ENCODE peak calls at places on chromosomes 7 and 10, in six cellular contexts. A is sigmoid colon; N is posterior vena cava; B is NCI-H774; F is stimulated activated CD4-positive, alpha-beta T cell treated with anti-CD3 and anti-CD28 coated beads, Interleukin-15, amount 100 ng/mL, for 24 hours; O is AG08395. C is an unnamed sample.

GRCh38 chr10:119896061-119896655 is 3.6 kb downstream of the SEC23IP start:
- DNase-seq in A (no peak), N (no peak), O (peak; percentile 68), B (no peak), F (no peak), C (peak; percentile 74)

GRCh38 chr7:130278892-130279690 is 12.4 kb downstream of the CPA2 start:
- DNase-seq in B (no peak), A (no peak), F (no peak), N (no peak), O (no peak), C (peak; percentile 46)

GRCh38 chr10:59580257-59580863 is 129.3 kb downstream of the SLC16A9 start:
- DNase-seq in A (no peak), B (peak; percentile 12), F (no peak), O (peak; percentile 66), N (no peak), C (no peak)

GRCh38 chr7:17646181-17646956 is 293.9 kb downstream of the SNX13 start:
- DNase-seq in F (no peak), B (no peak), A (no peak), N (no peak), O (peak; percentile 57), C (peak; percentile 61)

GRCh38 chr10:35577915-35578607 is 27.1 kb upstream of the GJD4 start:
- DNase-seq in A (no peak), N (no peak), F (no peak), O (peak; percentile 17), B (no peak), C (peak; percentile 32)

GRCh38 chr10:22765660-22766547 is 51.5 kb upstream of the PIP4K2A start:
- DNase-seq in N (no peak), A (no peak), O (no peak), B (no peak), F (no peak), C (no peak)

GRCh38 chr7:132009778-132010177 is 453.4 kb upstream of the PODXL start:
- DNase-seq in F (no peak), A (no peak), O (no peak), B (no peak), N (no peak), C (no peak)

GRCh38 chr7:77696643-77697534 is 630 bp downstream of the RSBN1L start:
- DNase-seq in A (peak; percentile 80), O (peak; percentile 17), B (peak; percentile 43), N (peak; percentile 85), F (peak; percentile 74), C (peak; percentile 60)

GRCh38 chr10:112379635-112380296 is 5.8 kb downstream of the ACSL5 start:
- DNase-seq in B (no peak), O (peak; percentile 15), F (no peak), A (no peak), N (no peak), C (no peak)

GRCh38 chr10:130403153-130403890 is 267.1 kb downstream of the GLRX3 start:
- DNase-seq in B (no peak), O (no peak), N (no peak), F (no peak), A (no peak), C (no peak)

GRCh38 chr7:22430457-22430856 is 69.5 kb downstream of the STEAP1B start:
- DNase-seq in B (no peak), O (peak; percentile 41), A (no peak), F (no peak), N (no peak), C (peak; percentile 99)

GRCh38 chr7:41911792-41912191 is 208.9 kb upstream of the INHBA start:
- DNase-seq in F (no peak), B (no peak), N (no peak), O (peak; percentile 43), A (no peak), C (peak; percentile 71)

GRCh38 chr7:152149363-152149762 is 123.9 kb downstream of the GALNT11 start:
- DNase-seq in O (no peak), N (no peak), A (no peak), B (no peak), F (no peak), C (no peak)

GRCh38 chr7:69419928-69420327 is 178.3 kb upstream of the AUTS2 start:
- DNase-seq in O (peak; percentile 24), N (no peak), A (no peak), B (no peak), F (no peak), C (no peak)

GRCh38 chr10:637221-637620 is 52.2 kb downstream of the DIP2C start:
- DNase-seq in O (no peak), B (no peak), F (no peak), N (peak; percentile 41), A (peak; percentile 41), C (peak; percentile 68)

GRCh38 chr7:95141755-95142154 is 182.6 kb downstream of the PON1 start:
- DNase-seq in B (no peak), O (no peak), N (no peak), A (no peak), F (no peak), C (no peak)

GRCh38 chr7:128728608-128729007 is 10.6 kb upstream of the CALU start:
- DNase-seq in O (peak; percentile 24), N (no peak), F (no peak), B (no peak), A (no peak), C (peak; percentile 54)

GRCh38 chr7:50718311-50718710 is 64.4 kb downstream of the GRB10 start:
- DNase-seq in O (no peak), B (peak; percentile 33), A (no peak), F (no peak), N (peak; percentile 49), C (no peak)

GRCh38 chr10:127150136-127150535 is 46.3 kb downstream of the INSYN2A start:
- DNase-seq in O (peak; percentile 55), A (no peak), B (no peak), N (no peak), F (no peak), C (no peak)

GRCh38 chr7:95059842-95060313 is 152.5 kb downstream of the PPP1R9A start:
- DNase-seq in N (no peak), F (no peak), B (no peak), O (no peak), A (peak; percentile 67), C (no peak)

GRCh38 chr7:131298608-131298992 is 29.1 kb upstream of the MKLN1 start:
- DNase-seq in A (no peak), B (no peak), O (no peak), F (no peak), N (no peak), C (no peak)

GRCh38 chr10:123522702-123523312 is 143.3 kb upstream of the GPR26 start:
- DNase-seq in A (no peak), F (no peak), N (no peak), B (no peak), O (no peak), C (no peak)

GRCh38 chr7:51772131-51772530 is 455.5 kb upstream of the COBL start:
- DNase-seq in B (no peak), A (no peak), F (no peak), N (no peak), O (no peak), C (no peak)

GRCh38 chr7:149319376-149319775 is 57.4 kb downstream of the ZNF783 start:
- DNase-seq in F (no peak), A (no peak), N (no peak), B (no peak), O (no peak), C (no peak)